ENCODE peak calls at places on chromosomes 16 and 17, in eight cellular contexts. Z, I, G, J, Q, A, F and N are unnamed samples. For H3K4me1, the result is how much of the 10 kb centered on the place peaks cover.

GRCh38 chr16:25635449-25635848 is 56.3 kb upstream of the HS3ST4 start:
- DNase-seq in Z (no peak), I (no peak), G (no peak), J (no peak), Q (no peak), A (no peak), F (no peak), N (no peak)

GRCh38 chr17:42271277-42271922 is 4.8 kb downstream of the STAT5B start:
- DNase-seq in Z (no peak), I (no peak), G (no peak), J (no peak), Q (no peak), A (no peak), F (no peak), N (no peak)

GRCh38 chr17:40068917-40069750 is 6.4 kb downstream of the THRA start:
- DNase-seq in Z (peak), I (peak), G (peak), J (peak), Q (peak), A (peak), F (no peak), N (peak)

GRCh38 chr17:66777689-66778225 is 57.2 kb upstream of the CACNG5 start:
- DNase-seq in Z (no peak), I (no peak), G (no peak), J (peak), Q (no peak), A (no peak), F (no peak), N (no peak)

GRCh38 chr17:68600881-68601564 is at the start of gene FAM20A:
- DNase-seq in Z (peak), I (no peak), G (no peak), J (peak), Q (no peak), A (no peak), F (peak), N (peak)

GRCh38 chr16:57534337-57534880 is 2.0 kb downstream of the CCDC102A start:
- DNase-seq in Z (no peak), I (no peak), G (no peak), J (no peak), Q (no peak), A (no peak), F (no peak), N (peak)

GRCh38 chr16:30417447-30418349 is 10.3 kb downstream of the ZNF771 start:
- DNase-seq in Z (peak), I (peak), G (peak), J (peak), Q (peak), A (peak), F (peak), N (peak)

GRCh38 chr16:56988161-56988947 is 1.0 kb upstream of the NLRC5 start:
- DNase-seq in Z (peak), I (no peak), G (no peak), J (no peak), Q (no peak), A (no peak), F (no peak), N (no peak)

GRCh38 chr16:57257455-57258070 is 12.5 kb downstream of the ARL2BP start:
- DNase-seq in Z (no peak), I (no peak), G (no peak), J (no peak), Q (no peak), A (no peak), F (no peak), N (peak)

GRCh38 chr16:82414476-82414875 is 212.3 kb upstream of the CDH13 start:
- DNase-seq in Z (no peak), I (no peak), G (no peak), J (no peak), Q (no peak), A (no peak), F (no peak), N (no peak)

GRCh38 chr17:45747907-45748306 is 36.2 kb upstream of the CRHR1 start:
- DNase-seq in Z (no peak), I (no peak), G (no peak), J (no peak), Q (no peak), A (no peak), F (no peak), N (no peak)

GRCh38 chr17:79215631-79216030 is 141.0 kb downstream of the ENGASE start:
- DNase-seq in Z (no peak), I (no peak), G (no peak), J (no peak), Q (no peak), A (no peak), F (no peak), N (no peak)

GRCh38 chr17:75854111-75854748 is 905 bp downstream of the WBP2 start:
- DNase-seq in Z (no peak), I (no peak), G (no peak), J (peak), Q (peak), A (no peak), F (peak), N (peak)

GRCh38 chr16:57752203-57752580 is 16.6 kb downstream of the KATNB1 start:
- DNase-seq in Z (no peak), I (no peak), G (no peak), J (no peak), Q (no peak), A (no peak), F (no peak), N (peak)

GRCh38 chr17:4230142-4230541 is 33.6 kb downstream of the ANKFY1 start:
- DNase-seq in Z (peak), I (no peak), G (no peak), J (peak), Q (peak), A (no peak), F (peak), N (peak)

GRCh38 chr17:79776378-79777165 is 1.4 kb upstream of the CBX2 start:
- DNase-seq in Z (no peak), I (no peak), G (no peak), J (peak), Q (no peak), A (no peak), F (peak), N (no peak)

GRCh38 chr16:50267151-50267631 is 840 bp downstream of the ADCY7 start:
- DNase-seq in Z (no peak), I (no peak), G (no peak), J (no peak), Q (no peak), A (no peak), F (no peak), N (no peak)

GRCh38 chr17:62998665-62999393 is 32.8 kb downstream of the TANC2 start:
- DNase-seq in Z (no peak), I (no peak), G (no peak), J (no peak), Q (peak), A (no peak), F (no peak), N (no peak)

GRCh38 chr17:1147664-1148063 is 32.1 kb downstream of the ABR start:
- DNase-seq in Z (peak), I (no peak), G (no peak), J (peak), Q (peak), A (no peak), F (peak), N (no peak)

GRCh38 chr16:88298882-88299745 is 83.6 kb upstream of the ZNF469 start:
- DNase-seq in Z (no peak), I (no peak), G (no peak), J (no peak), Q (peak), A (no peak), F (no peak), N (no peak)

GRCh38 chr16:88494335-88495154 is 41.5 kb downstream of the ZFPM1 start:
- DNase-seq in Z (no peak), I (no peak), G (no peak), J (no peak), Q (no peak), A (no peak), F (no peak), N (no peak)

GRCh38 chr17:774320-774584 is 7.8 kb downstream of the GLOD4 start:
- DNase-seq in Z (no peak), I (no peak), G (no peak), J (no peak), Q (no peak), A (no peak), F (no peak), N (no peak)

GRCh38 chr17:29102741-29103181 is 59.8 kb downstream of the PIPOX start:
- DNase-seq in Z (no peak), I (no peak), G (no peak), J (no peak), Q (peak), A (no peak), F (no peak), N (no peak)

GRCh38 chr17:65545708-65546523 is 15.5 kb downstream of the AXIN2 start:
- DNase-seq in Z (no peak), I (no peak), G (no peak), J (no peak), Q (no peak), A (no peak), F (no peak), N (no peak)

GRCh38 chr16:52537463-52537862 is 9.5 kb downstream of the TOX3 start:
- DNase-seq in Z (no peak), I (no peak), G (no peak), J (peak), Q (no peak), A (no peak), F (no peak), N (no peak)

GRCh38 chr16:17129971-17130370 is 340.8 kb downstream of the XYLT1 start:
- DNase-seq in Z (no peak), I (no peak), G (no peak), J (no peak), Q (no peak), A (no peak), F (no peak), N (no peak)
- H3K4me1 ChIP-seq in Z (under half), I (under half), G (under half), J (under half), Q (under half), A (under half), F (under half), N (under half)

GRCh38 chr16:85914423-85914794 is 15.4 kb downstream of the IRF8 start:
- DNase-seq in Z (no peak), I (no peak), G (no peak), J (no peak), Q (no peak), A (no peak), F (no peak), N (no peak)
- H3K4me1 ChIP-seq in Z (under half), I (under half), G (under half), J (under half), Q (under half), A (under half), F (under half), N (under half)

GRCh38 chr16:65280988-65281530 is 159.2 kb upstream of the CDH11 start:
- DNase-seq in Z (no peak), I (no peak), G (no peak), J (no peak), Q (no peak), A (no peak), F (no peak), N (no peak)

GRCh38 chr16:65284583-65284982 is 162.7 kb upstream of the CDH11 start:
- DNase-seq in Z (no peak), I (no peak), G (no peak), J (no peak), Q (no peak), A (no peak), F (no peak), N (no peak)

GRCh38 chr16:65278874-65279273 is 157.0 kb upstream of the CDH11 start:
- DNase-seq in Z (no peak), I (no peak), G (no peak), J (no peak), Q (no peak), A (no peak), F (no peak), N (no peak)

GRCh38 chr16:65283238-65283651 is 161.4 kb upstream of the CDH11 start:
- DNase-seq in Z (no peak), I (no peak), G (no peak), J (peak), Q (no peak), A (no peak), F (no peak), N (no peak)

DNA sequence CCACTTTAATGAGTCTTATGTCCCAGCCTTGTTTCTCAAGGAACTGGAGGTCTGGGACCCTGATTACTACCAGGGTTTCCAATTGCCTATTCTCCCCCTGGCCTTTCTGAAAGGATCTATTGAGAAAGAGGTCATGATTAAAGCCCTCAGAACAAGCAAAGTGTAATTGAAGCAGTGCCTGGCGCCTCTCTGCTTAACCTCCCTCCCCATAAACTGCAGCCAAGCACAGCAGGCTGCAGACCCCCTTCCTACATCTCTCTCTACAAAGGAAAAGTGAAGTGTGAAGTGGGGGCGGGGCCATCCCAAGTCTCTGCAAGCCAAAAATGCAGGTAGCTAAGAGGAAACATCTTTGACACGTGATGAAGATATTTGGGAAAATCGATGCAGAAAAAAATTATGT is 159.8 kb upstream of the CDH11 start:
- DNase-seq in Z (no peak), I (no peak), G (no peak), J (no peak), Q (no peak), A (no peak), F (no peak), N (no peak)
- H3K4me1 ChIP-seq in Z (under half), I (under half), G (under half), J (under half), Q (under half), A (under half), F (under half), N (under half)

DNA sequence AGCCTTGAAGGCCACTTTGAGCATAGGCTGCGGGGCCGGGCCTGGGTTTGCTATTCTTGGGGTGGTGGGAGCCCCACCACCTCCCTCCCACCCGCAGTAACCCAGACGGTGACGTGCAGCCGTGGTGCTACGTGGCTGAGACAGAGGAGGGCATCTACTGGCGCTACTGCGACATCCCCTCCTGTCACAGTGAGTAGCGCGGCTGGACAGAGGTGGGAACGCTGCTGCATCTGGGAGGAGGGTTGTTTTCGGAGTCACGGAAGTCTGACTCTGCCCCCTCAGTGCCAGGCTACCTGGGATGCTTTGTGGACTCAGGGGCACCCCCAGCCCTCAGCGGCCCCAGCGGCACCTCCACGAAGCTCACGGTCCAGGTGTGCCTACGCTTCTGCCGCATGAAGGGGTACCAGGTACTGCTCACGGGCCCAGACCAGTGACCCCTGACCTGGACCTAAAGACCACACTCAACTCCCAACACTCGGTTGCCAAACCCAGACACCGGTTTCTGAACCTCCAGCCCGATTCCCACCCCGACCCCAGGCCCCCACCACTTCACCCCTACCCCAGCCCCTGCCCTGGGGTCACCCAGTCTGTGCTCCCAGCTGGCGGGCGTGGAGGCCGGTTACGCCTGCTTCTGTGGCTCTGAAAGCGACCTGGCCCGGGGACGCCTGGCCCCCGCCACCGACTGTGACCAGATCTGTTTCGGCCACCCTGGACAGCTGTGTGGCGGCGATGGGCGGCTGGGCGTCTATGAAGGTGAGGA is 2.1 kb downstream of the KREMEN2 start:
- DNase-seq in Z (peak), I (no peak), G (no peak), J (no peak), Q (no peak), A (no peak), F (no peak), N (no peak)
- H3K4me1 ChIP-seq in Z (half or more), I (half or more), G (half or more), J (under half), Q (half or more), A (half or more), F (under half), N (half or more)

GRCh38 chr17:50920891-50921595 is 54.9 kb upstream of the TOB1 start:
- DNase-seq in Z (peak), I (no peak), G (no peak), J (no peak), Q (no peak), A (no peak), F (no peak), N (no peak)
- H3K4me1 ChIP-seq in Z (half or more), I (under half), G (under half), J (half or more), Q (half or more), A (under half), F (half or more), N (under half)

GRCh38 chr16:70703835-70704381 is 18.1 kb upstream of the MTSS2 start:
- DNase-seq in Z (no peak), I (no peak), G (no peak), J (no peak), Q (no peak), A (no peak), F (no peak), N (no peak)
- H3K4me1 ChIP-seq in Z (half or more), I (under half), G (under half), J (under half), Q (half or more), A (under half), F (half or more), N (under half)

DNA sequence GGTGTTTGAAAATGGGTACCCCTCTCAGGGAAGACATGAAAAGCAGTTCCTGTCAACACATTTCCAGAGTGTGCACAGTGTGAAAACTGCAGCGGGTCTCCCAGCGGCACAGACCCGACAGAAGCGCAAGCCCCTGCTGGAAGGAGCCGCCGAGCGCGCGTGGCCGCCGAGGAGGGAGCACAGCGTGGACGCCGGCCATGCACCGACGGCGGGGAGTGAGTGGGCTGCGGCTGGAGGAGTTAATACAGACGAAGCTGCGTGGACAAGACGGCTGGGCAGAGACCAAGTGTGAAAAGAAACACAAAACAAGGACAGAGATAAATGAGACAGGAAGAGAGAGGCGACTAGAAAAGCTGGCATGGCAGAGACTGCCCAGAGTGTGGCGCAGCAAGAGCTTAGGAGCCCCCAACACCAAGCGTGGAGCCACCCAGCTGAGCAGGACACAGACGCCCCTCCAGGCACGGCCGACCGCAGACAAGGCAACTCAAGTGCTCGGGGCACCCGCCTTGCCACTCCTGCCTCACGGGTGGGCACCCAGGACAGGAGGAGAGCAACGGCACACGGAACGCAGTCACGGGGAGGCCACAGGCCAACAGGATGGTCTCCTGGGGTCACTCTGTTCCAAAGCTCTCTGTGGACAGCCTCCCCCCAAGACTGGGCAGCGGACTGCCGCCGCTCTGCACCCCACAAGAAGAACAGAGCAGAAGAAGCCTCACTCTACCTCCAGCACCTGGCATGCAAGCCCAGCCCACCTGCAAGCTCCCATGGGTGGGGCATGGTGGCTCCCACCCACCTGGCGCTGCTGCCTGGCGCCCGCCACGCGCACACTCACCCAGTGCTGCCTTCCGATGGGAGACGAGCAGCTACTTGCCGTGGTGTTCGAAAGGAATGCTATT is 16.6 kb downstream of the SLC16A3 start:
- DNase-seq in Z (no peak), I (no peak), G (no peak), J (no peak), Q (peak), A (no peak), F (no peak), N (peak)
- H3K4me1 ChIP-seq in Z (half or more), I (under half), G (under half), J (under half), Q (half or more), A (under half), F (half or more), N (under half)

DNA sequence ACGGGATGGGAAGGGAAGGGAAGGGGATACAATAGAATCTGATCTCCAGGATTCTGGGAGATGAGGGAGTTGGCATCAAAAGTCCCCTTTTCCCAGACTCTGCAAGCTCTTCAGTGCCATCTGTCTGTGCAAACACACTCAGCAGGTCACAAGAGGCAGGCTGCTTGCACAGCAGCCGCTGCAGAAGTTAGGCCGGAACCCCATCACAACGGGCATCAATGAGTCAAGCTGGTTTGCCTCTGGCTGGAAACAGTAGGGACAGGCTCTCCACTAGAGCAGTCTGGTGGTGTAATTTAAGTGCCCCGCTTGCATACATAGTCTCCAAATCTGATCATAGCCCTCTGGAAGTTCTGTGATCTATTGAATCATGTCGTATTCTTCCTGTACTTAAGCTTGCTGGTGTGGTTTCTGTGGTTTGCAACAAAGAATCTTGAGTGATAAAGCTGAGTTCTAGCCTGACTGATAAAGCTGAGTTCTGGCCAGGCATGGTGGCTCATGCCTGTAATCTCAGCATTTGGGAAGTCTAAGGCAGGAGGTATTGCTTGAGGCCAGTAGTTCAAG is 33.7 kb upstream of the KDM8 start:
- DNase-seq in Z (peak), I (peak), G (peak), J (peak), Q (peak), A (peak), F (no peak), N (peak)
- H3K4me1 ChIP-seq in Z (under half), I (half or more), G (under half), J (under half), Q (under half), A (under half), F (under half), N (under half)

DNA sequence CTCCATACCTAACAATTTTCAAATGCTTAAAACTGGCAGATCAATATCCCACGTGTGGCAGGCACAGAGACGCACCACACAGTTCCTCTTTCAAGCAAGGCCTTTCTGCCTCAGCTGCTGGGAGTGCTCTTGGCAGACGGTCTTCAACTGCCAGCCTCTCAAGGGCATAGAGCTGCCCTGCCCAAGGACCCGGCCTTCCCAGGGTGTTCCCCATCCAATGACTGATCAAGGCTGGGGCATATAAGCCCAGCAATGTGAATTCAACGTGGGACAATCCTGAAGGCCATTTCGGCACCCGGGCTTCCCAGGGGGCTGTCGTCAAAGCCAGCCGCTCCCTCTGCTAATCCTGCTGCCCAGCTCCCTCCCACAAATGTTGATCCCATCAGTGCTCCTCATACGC is 107.1 kb downstream of the STX8 start:
- DNase-seq in Z (no peak), I (no peak), G (no peak), J (no peak), Q (no peak), A (no peak), F (no peak), N (peak)
- H3K4me1 ChIP-seq in Z (under half), I (under half), G (under half), J (under half), Q (under half), A (under half), F (under half), N (under half)